ENCODE peak calls at places on chromosomes 2 and 18, in six cellular contexts. H is fibroblast of mammary gland; C is endothelial cell; U is activated naive CD4-positive, alpha-beta T cell; N is adrenal gland; J is body of pancreas. D is an unnamed sample.

GRCh38 chr2:59926706-59927105 is 626.7 kb downstream of the BCL11A start:
- DNase-seq in H (no peak), U (no peak), C (no peak), J (no peak), N (no peak), D (no peak)

GRCh38 chr2:239910404-239910803 is 114.7 kb downstream of the NDUFA10 start:
- DNase-seq in U (no peak), J (no peak), C (no peak), N (no peak), H (no peak), D (no peak)

GRCh38 chr2:96882906-96883305 is 13.0 kb upstream of the SEMA4C start:
- DNase-seq in C (no peak), J (no peak), N (no peak), U (no peak), H (no peak), D (no peak)

GRCh38 chr2:215799194-215799593 is 214.2 kb downstream of the MREG start:
- DNase-seq in N (no peak), U (no peak), J (no peak), H (peak), C (no peak), D (no peak)

GRCh38 chr2:108621087-108621559 is 86.9 kb downstream of the LIMS1 start:
- DNase-seq in U (no peak), J (peak), N (no peak), H (no peak), C (peak), D (no peak)

GRCh38 chr18:27948981-27949380 is 227.9 kb downstream of the CDH2 start:
- DNase-seq in J (no peak), H (no peak), C (no peak), U (no peak), N (no peak), D (no peak)

GRCh38 chr2:38661306-38661705 is 4.6 kb upstream of the GALM start:
- DNase-seq in N (no peak), U (no peak), C (no peak), J (no peak), H (peak), D (no peak)

GRCh38 chr2:239596792-239597191 is 196.0 kb upstream of the HDAC4 start:
- DNase-seq in U (no peak), H (no peak), N (no peak), J (peak), C (no peak), D (no peak)

GRCh38 chr2:31137211-31138036 is 816 bp downstream of the GALNT14 start:
- DNase-seq in J (no peak), U (no peak), N (no peak), C (peak), H (peak), D (no peak)

GRCh38 chr2:57371186-57371585 is 675.4 kb upstream of the VRK2 start:
- DNase-seq in U (no peak), N (peak), J (no peak), H (peak), C (no peak), D (no peak)

GRCh38 chr2:47534179-47534919 is 131.4 kb downstream of the MSH2 start:
- DNase-seq in H (peak), C (no peak), U (no peak), N (peak), J (no peak), D (no peak)

GRCh38 chr2:101740555-101740964 is 43.1 kb downstream of the MAP4K4 start:
- DNase-seq in C (no peak), U (no peak), J (no peak), H (no peak), N (no peak), D (no peak)

GRCh38 chr2:109185338-109185737 is 56.3 kb downstream of the SH3RF3 start:
- DNase-seq in H (peak), J (peak), C (no peak), U (no peak), N (peak), D (no peak)

GRCh38 chr2:146651361-146651760 is 1193.5 kb upstream of the ACVR2A start:
- DNase-seq in J (no peak), U (no peak), N (no peak), H (peak), C (no peak), D (no peak)

GRCh38 chr2:238502956-238503791 is 76.4 kb downstream of the ASB1 start:
- DNase-seq in J (no peak), N (no peak), H (no peak), C (no peak), U (no peak), D (no peak)

GRCh38 chr2:183998041-183998796 is 600.1 kb upstream of the ZNF804A start:
- DNase-seq in N (no peak), C (no peak), H (no peak), U (no peak), J (no peak), D (no peak)

GRCh38 chr2:46364797-46365457 is 67.7 kb downstream of the EPAS1 start:
- DNase-seq in U (no peak), H (peak), C (peak), N (peak), J (peak), D (no peak)

GRCh38 chr18:79965119-79965902 is 868 bp downstream of the HSBP1L1 start:
- DNase-seq in U (no peak), J (peak), N (peak), H (peak), C (no peak), D (no peak)

GRCh38 chr2:128623776-128624424 is 305.2 kb upstream of the HS6ST1 start:
- DNase-seq in N (no peak), C (no peak), J (no peak), H (peak), U (no peak), D (no peak)

GRCh38 chr2:147352294-147352693 is 492.5 kb upstream of the ACVR2A start:
- DNase-seq in C (no peak), N (no peak), U (no peak), H (no peak), J (peak), D (no peak)

GRCh38 chr2:235580401-235581157 is 86.7 kb downstream of the AGAP1 start:
- DNase-seq in C (no peak), H (no peak), N (no peak), U (no peak), J (no peak), D (no peak)

GRCh38 chr2:100470898-100471514 is 724 bp downstream of the NMS start:
- DNase-seq in J (no peak), C (peak), N (peak), H (peak), U (no peak), D (no peak)

GRCh38 chr2:216372761-216373291 is 543 bp upstream of the MARCHF4 start:
- DNase-seq in U (no peak), C (no peak), H (peak), J (no peak), N (no peak), D (no peak)

GRCh38 chr2:120677696-120678095 is 58.0 kb upstream of the GLI2 start:
- DNase-seq in J (no peak), H (no peak), N (no peak), U (no peak), C (no peak), D (no peak)

GRCh38 chr2:88159955-88160415 is 10.2 kb upstream of the THNSL2 start:
- DNase-seq in N (peak), J (peak), H (peak), C (peak), U (no peak), D (no peak)

GRCh38 chr2:191038741-191039140 is 24.8 kb upstream of the STAT1 start:
- DNase-seq in U (no peak), C (no peak), N (no peak), J (no peak), H (no peak), D (no peak)

GRCh38 chr2:24970483-24971299 is 1.1 kb downstream of the DNAJC27 start:
- DNase-seq in U (no peak), H (peak), C (peak), J (no peak), N (no peak), D (no peak)

GRCh38 chr2:98899041-98899702 is 36.9 kb downstream of the CRACDL start:
- DNase-seq in C (no peak), H (no peak), U (no peak), J (no peak), N (no peak), D (no peak)

GRCh38 chr2:188979119-188979729 is 5.1 kb downstream of the COL3A1 start:
- DNase-seq in U (no peak), N (no peak), J (no peak), H (peak), C (no peak), D (no peak)

GRCh38 chr2:48356701-48357322 is 173.1 kb upstream of the STON1 start:
- DNase-seq in H (no peak), J (no peak), U (no peak), C (peak), N (no peak), D (no peak)

GRCh38 chr2:191514613-191515012 is 163.3 kb upstream of the NABP1 start:
- DNase-seq in C (no peak), N (no peak), U (no peak), J (no peak), H (no peak), D (no peak)

GRCh38 chr2:47618272-47618552 is 164.7 kb upstream of the MSH6 start:
- DNase-seq in U (no peak), H (no peak), J (no peak), C (no peak), N (no peak), D (no peak)

GRCh38 chr2:240877460-240878340 is 9.1 kb downstream of the AGXT start:
- DNase-seq in C (no peak), H (no peak), J (no peak), U (no peak), N (no peak), D (no peak)

GRCh38 chr2:98975611-98976010 is 39.6 kb upstream of the CRACDL start:
- DNase-seq in J (no peak), N (no peak), U (no peak), H (no peak), C (no peak), D (no peak)

GRCh38 chr2:96866986-96867755 is 2.7 kb downstream of the SEMA4C start:
- DNase-seq in U (no peak), J (no peak), H (no peak), N (no peak), C (no peak), D (no peak)

GRCh38 chr2:55103039-55103438 is 52.8 kb upstream of the RTN4 start:
- DNase-seq in N (no peak), C (no peak), J (no peak), H (peak), U (no peak), D (no peak)

GRCh38 chr2:183079335-183079775 is 808 bp downstream of the DUSP19 start:
- DNase-seq in C (no peak), J (peak), N (peak), H (peak), U (no peak), D (no peak)

GRCh38 chr18:33804258-33804657 is 226.2 kb downstream of the ASXL3 start:
- DNase-seq in C (no peak), H (peak), N (no peak), J (peak), U (no peak), D (no peak)

GRCh38 chr2:39684495-39684894 is 18.8 kb downstream of the TMEM178A start:
- DNase-seq in J (no peak), C (no peak), U (no peak), H (no peak), N (no peak), D (no peak)

D was measured in cortex of kidney.